ENCODE peak calls at places on chromosome 4, in four cellular contexts. N is kidney, Z is HCT116, W is left ventricle myocardium inferior. J is an unnamed sample.

GRCh38 chr4:40197879-40198689 is 1.3 kb downstream of the RHOH start:
- DNase-seq in N (no peak), Z (no peak), W (no peak), J (no peak)

GRCh38 chr4:8291036-8291682 is 21.6 kb downstream of the HTRA3 start:
- DNase-seq in N (peak), Z (no peak), W (peak), J (no peak)

GRCh38 chr4:76981649-76982048 is 32.1 kb downstream of the SEPTIN11 start:
- DNase-seq in N (no peak), Z (no peak), W (no peak), J (no peak)

GRCh38 chr4:140157341-140157740 is 3.4 kb upstream of the MAML3 start:
- DNase-seq in N (no peak), Z (no peak), W (no peak), J (no peak)

GRCh38 chr4:61638600-61638999 is 438.5 kb downstream of the ADGRL3 start:
- DNase-seq in N (no peak), Z (no peak), W (no peak), J (no peak)

GRCh38 chr4:39931441-39931901 is 46.2 kb downstream of the PDS5A start:
- DNase-seq in N (no peak), Z (no peak), W (no peak), J (peak)

GRCh38 chr4:89928867-89929266 is 34.2 kb downstream of the MMRN1 start:
- DNase-seq in N (no peak), Z (no peak), W (no peak), J (no peak)

GRCh38 chr4:89700766-89701165 is 136.2 kb downstream of the SNCA start:
- DNase-seq in N (no peak), Z (no peak), W (no peak), J (no peak)

GRCh38 chr4:88672987-88673386 is 24.6 kb downstream of the NAP1L5 start:
- DNase-seq in N (no peak), Z (no peak), W (no peak), J (no peak)

DNA sequence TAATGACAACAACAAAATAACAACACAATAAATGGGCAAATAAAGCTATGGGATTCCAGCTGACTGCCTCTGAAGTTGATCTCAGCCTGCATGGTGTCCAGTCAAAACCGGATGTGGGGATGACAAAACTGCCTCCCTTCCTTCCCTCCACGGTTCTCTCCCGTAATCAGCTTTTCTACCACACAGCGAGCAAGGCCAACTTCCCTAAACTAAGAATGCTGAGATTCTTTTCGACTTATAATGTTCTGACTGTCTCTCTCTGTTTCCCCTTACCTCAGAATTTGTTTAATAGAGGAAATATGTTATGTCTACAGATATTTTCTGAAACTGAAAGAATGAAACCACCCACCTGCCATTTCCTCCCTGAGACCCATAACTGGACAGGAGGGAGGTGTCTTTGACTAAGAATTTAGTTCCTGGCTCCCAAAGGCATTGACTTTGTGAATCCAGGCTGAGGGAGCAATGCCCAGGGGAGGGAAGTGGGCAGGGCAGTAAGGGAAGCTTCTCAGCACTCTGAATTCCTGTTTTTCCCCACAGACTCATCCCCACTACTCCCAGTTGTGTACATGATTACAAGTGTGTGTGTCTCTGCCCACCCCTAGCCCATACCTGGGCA is 1.0 kb upstream of the TLR1 start:
- DNase-seq in N (no peak), Z (no peak), W (peak), J (no peak)
- H3K4me3 ChIP-seq in N (peak), Z (no peak), W (peak), J (no peak)

DNA sequence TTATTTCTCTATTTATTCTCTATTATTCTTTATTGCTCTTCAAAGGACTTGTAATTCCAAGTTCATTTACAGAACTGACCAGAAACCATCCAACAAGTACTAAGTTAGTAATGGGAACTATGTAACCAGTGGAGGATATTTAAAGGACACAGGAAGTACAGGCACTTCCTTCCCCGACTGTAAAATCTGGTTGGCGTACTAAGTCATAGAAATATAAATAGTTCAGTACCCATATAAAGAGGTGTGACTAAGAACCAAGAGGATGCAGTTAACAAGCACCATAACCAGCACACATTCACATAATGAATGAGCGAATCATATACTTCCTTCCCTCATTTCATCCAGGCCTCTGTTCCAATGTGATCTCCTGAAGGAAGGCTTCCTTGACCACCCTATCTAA is 3.6 kb upstream of the EIF4E start:
- DNase-seq in N (no peak), Z (no peak), W (no peak), J (no peak)
- H3K4me3 ChIP-seq in N (no peak), Z (no peak), W (no peak), J (no peak)

DNA sequence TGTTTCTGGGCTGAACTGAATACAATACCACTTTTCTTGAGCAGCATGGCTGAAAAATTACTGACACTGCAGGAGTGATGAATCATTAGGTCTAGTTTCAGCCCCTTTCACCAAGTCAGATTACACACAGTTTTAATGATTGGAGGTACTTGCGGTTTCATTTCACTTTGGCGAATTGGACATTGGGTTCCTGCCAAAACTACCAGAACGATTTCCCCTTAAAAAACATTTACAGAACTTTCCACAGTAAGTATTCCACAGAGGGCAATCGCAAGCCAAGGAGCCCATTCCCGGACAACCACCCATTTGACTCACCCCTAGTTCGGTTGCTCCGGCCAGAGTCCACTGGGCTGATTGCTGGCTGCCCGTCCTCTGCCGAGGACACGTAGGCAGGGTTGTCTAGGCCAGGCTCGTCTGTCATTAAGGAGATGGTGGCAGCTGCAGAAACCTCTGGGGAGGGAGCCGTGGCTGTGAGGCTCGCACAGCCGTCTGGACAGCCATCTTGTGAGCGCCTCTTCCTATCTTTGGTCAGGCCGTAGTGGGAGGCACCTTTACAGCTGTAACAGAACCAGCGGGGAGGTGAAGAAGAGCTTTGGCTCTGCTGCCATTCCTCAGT is 83.5 kb downstream of the LNX1 start:
- DNase-seq in N (peak), Z (no peak), W (peak), J (no peak)
- H3K4me3 ChIP-seq in N (no peak), Z (no peak), W (peak), J (no peak)

DNA sequence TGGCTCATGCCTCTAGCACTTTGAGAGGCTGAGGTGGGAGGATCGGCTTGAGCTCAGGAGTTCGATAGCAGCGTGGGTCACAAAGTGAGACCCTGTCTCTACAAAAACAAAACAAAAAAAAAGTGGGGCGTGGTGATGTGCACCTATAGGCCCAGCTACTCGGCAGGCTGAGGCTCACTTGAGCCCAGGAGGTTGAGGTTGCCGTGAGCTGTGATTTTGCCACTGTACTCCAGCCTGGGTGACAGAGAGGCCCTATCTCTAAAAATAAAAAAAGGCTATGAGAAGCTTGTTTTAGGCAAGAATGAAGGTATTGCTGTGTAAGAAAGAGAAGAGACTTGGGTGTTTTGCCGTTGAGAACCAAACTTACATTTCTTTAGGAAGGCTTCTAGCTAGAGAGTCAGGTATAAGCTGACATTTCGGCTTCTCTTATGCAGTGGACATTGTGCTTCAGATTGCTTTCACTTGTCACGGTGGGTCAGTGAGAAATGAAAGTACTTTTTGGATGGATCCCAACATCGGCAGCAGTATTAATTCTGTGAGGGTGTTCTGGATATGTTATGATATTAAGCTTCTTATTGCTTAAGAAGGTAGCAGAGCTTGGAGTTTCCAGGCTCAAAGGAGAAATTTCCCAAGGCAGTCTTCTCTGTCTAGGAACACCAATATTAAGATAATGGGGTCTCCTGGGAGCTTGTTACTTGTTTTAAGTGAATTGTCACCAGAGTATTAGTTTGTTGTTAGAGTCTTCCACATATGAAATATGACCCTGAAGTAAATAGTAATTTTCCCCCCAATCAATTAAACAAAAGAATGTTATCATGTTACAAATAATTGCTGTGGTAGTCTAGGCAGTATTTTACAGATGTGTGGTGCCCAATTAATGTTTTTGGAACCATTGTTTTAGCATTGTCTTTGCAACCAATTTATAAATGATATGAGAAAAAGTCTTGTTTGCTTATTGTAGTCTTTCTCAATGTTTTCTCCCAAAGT is 17.6 kb downstream of the TMEM131L start:
- DNase-seq in N (no peak), Z (no peak), W (no peak), J (no peak)
- H3K4me3 ChIP-seq in N (peak), Z (no peak), W (peak), J (no peak)

DNA sequence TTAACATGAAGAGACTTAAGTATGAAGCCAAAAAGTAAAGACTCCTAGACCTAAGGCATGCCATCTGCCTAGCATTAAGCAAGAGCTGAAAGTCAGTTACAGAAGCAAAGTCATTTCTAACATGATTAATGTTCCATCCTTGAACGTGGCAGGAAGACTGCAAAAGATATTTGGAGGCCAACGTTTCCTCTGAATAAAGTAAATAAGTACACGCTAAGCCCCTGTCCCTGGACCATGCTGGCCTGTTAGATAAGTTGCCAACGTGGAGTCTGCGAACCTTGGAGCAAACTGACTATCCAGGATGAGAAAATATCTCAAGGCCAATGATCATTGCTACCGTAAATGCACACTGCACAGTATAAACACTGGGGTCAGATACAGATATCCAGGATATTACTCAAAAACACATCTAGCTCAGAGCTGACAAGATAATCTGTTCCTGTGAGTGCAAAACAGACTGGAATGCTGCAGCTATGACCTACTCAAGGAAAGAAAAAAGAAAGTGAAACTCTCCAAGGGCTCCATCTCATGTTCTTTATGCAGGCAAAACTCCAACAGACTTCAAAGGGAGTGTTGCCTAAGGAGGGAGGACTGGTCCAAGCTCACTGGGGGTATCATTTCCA is 255.8 kb downstream of the COL25A1 start:
- DNase-seq in N (no peak), Z (no peak), W (no peak), J (no peak)
- H3K4me3 ChIP-seq in N (peak), Z (no peak), W (peak), J (no peak)

GRCh38 chr4:157121396-157121795 is 45.4 kb downstream of the GLRB start:
- DNase-seq in N (no peak), Z (no peak), W (no peak), J (no peak)

GRCh38 chr4:157114671-157115070 is 38.7 kb downstream of the GLRB start:
- DNase-seq in N (no peak), Z (no peak), W (no peak), J (no peak)

DNA sequence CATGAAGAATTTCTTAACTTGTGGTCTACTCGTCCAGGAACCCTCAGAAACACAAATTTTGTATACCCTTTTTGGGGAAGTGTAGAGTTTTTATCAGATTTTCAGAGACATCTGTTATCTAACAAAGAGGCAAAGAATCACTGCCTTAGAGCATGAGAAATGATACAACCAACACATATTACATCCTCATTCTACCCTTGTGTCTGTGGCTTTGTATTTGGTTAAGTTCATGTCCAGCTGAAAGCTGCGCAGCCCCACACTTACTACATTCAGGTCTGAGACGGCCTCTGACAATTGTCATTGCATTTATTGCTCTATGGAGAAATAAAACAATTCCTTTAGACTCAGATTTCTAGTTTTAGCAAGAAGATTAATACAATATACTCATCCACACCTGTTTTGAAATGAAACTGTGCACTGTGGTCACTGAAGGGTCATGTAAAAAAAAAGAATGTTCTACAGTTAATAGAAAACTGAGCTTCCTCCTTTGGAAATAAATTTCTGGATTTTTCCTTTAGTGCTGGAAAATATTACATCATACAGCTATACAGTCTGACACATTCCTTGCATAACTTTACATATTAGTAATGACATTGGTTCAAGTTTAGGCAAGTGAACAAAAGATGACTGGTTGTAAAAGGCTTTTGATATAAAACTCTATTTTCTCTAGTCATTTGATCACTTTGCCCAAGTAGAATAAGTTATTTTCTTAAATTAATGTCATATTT is 39.8 kb downstream of the GLRB start:
- DNase-seq in N (no peak), Z (no peak), W (no peak), J (no peak)
- H3K4me3 ChIP-seq in N (no peak), Z (no peak), W (no peak), J (no peak)

DNA sequence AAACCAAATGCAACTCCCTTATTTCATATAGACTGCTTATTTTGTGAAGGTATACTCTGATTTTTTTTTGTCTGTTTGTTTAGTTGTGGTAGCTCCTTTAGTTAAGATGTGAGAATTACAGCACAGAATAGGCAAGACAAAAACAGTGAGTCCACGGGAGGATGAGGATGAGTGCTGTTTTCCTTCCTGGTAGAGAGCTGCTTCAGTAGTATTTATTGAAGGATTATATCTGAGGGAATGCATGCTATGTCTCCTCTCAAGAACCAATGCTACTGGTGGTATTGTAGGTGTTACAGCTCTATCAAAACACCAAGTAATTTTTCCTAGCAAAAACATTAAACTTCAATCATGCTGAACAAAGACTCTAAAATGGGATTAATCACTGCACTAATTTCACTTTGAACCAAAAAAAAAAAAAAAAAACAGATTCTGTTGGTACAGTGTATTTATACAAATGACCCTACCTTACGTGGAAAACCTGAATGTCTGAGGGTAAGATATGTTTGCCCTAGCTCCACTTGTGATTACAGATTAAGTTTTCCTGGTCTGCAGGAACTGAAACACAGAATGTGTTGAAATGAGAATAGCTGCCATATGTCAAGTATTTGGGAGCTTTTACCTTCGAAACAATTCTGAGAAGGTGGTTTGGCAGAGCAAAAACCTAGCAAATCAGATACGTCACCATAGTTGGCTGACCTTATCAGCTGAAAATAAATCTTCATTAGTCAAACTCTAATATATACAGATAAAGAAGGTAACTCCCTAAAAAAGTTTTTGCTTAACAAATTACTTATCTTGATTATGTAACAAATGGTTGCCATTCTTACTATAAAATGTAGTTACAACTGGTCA is 40.3 kb downstream of the PPP3CA start:
- DNase-seq in N (no peak), Z (no peak), W (no peak), J (no peak)
- H3K4me3 ChIP-seq in N (no peak), Z (no peak), W (no peak), J (no peak)

GRCh38 chr4:56757821-56758400 is 63.6 kb downstream of the SPINK2 start:
- DNase-seq in N (peak), Z (peak), W (no peak), J (no peak)
- H3K4me3 ChIP-seq in N (no peak), Z (peak), W (no peak), J (no peak)

J was measured in LNCaP clone FGC.